ENCODE peak calls at places on chromosomes 1 and 21, in nine cellular contexts. One of them, this sample, is unnamed.

GRCh38 chr1:7228252-7228961 is 443.2 kb downstream of the CAMTA1 start:
- DNase-seq in PC-9: no peak
- DNase-seq in PC-3: no peak
- DNase-seq in GM23338: no peak
- DNase-seq in HCT116: no peak
- DNase-seq in MM.1S: no peak
- DNase-seq in hepatocyte: no peak
- DNase-seq in GM23248: no peak
- DNase-seq in OCI-LY7: no peak
- DNase-seq in this sample: no peak

GRCh38 chr1:59685666-59686065 is 129.1 kb upstream of the HOOK1 start:
- DNase-seq in PC-3: no peak
- DNase-seq in HCT116: no peak
- DNase-seq in GM23338: no peak
- DNase-seq in OCI-LY7: no peak
- DNase-seq in hepatocyte: no peak
- DNase-seq in GM23248: no peak
- DNase-seq in PC-9: no peak
- DNase-seq in MM.1S: no peak
- DNase-seq in this sample: no peak

GRCh38 chr1:117114816-117115215 is 6.7 kb downstream of the TRIM45 start:
- DNase-seq in HCT116: no peak
- DNase-seq in PC-3: no peak
- DNase-seq in GM23338: no peak
- DNase-seq in MM.1S: no peak
- DNase-seq in hepatocyte: no peak
- DNase-seq in OCI-LY7: no peak
- DNase-seq in GM23248: no peak
- DNase-seq in PC-9: peak; percentile 65
- DNase-seq in this sample: no peak

GRCh38 chr1:31717341-31717740 is 13.5 kb upstream of the COL16A1 start:
- DNase-seq in MM.1S: no peak
- DNase-seq in hepatocyte: no peak
- DNase-seq in HCT116: no peak
- DNase-seq in OCI-LY7: no peak
- DNase-seq in GM23248: peak; percentile 67
- DNase-seq in PC-3: peak; percentile 80
- DNase-seq in GM23338: no peak
- DNase-seq in PC-9: peak; percentile 64
- DNase-seq in this sample: no peak

GRCh38 chr21:18155508-18156193 is 89.0 kb upstream of the CHODL start:
- DNase-seq in GM23248: no peak
- DNase-seq in hepatocyte: no peak
- DNase-seq in OCI-LY7: no peak
- DNase-seq in PC-9: no peak
- DNase-seq in MM.1S: peak; percentile 88
- DNase-seq in PC-3: peak; percentile 9
- DNase-seq in HCT116: no peak
- DNase-seq in GM23338: peak; percentile 80
- DNase-seq in this sample: no peak

GRCh38 chr1:78743626-78744025 is 94.0 kb downstream of the IFI44 start:
- DNase-seq in HCT116: no peak
- DNase-seq in OCI-LY7: no peak
- DNase-seq in PC-9: no peak
- DNase-seq in PC-3: peak; percentile 51
- DNase-seq in hepatocyte: no peak
- DNase-seq in MM.1S: no peak
- DNase-seq in GM23248: peak; percentile 78
- DNase-seq in GM23338: no peak
- DNase-seq in this sample: no peak

GRCh38 chr1:26164036-26164927 is 4.5 kb downstream of the C1orf232 start:
- DNase-seq in OCI-LY7: peak; percentile 40
- DNase-seq in hepatocyte: peak; percentile 79
- DNase-seq in GM23248: peak; percentile 67
- DNase-seq in MM.1S: peak; percentile 48
- DNase-seq in GM23338: peak; percentile 86
- DNase-seq in HCT116: no peak
- DNase-seq in PC-3: peak; percentile 30
- DNase-seq in PC-9: no peak
- DNase-seq in this sample: peak; percentile 92

GRCh38 chr1:233172201-233172600 is 123.3 kb downstream of the PCNX2 start:
- DNase-seq in OCI-LY7: no peak
- DNase-seq in hepatocyte: no peak
- DNase-seq in PC-3: peak; percentile 89
- DNase-seq in MM.1S: peak; percentile 39
- DNase-seq in HCT116: peak; percentile 31
- DNase-seq in GM23248: peak; percentile 20
- DNase-seq in PC-9: no peak
- DNase-seq in GM23338: peak; percentile 17
- DNase-seq in this sample: no peak

GRCh38 chr21:16082038-16082816 is 352.4 kb downstream of the USP25 start:
- DNase-seq in MM.1S: peak; percentile 50
- DNase-seq in GM23248: peak; percentile 72
- DNase-seq in PC-9: no peak
- DNase-seq in PC-3: peak; percentile 60
- DNase-seq in OCI-LY7: peak; percentile 43
- DNase-seq in hepatocyte: peak; percentile 21
- DNase-seq in GM23338: peak; percentile 47
- DNase-seq in HCT116: no peak
- DNase-seq in this sample: no peak

GRCh38 chr1:91583326-91583755 is 82.7 kb downstream of the CDC7 start:
- DNase-seq in GM23338: no peak
- DNase-seq in GM23248: peak; percentile 86
- DNase-seq in hepatocyte: no peak
- DNase-seq in HCT116: no peak
- DNase-seq in PC-3: peak; percentile 81
- DNase-seq in OCI-LY7: no peak
- DNase-seq in MM.1S: no peak
- DNase-seq in PC-9: no peak
- DNase-seq in this sample: no peak

GRCh38 chr1:2391034-2391384 is 345 bp downstream of the MORN1 start:
- DNase-seq in OCI-LY7: peak; percentile 30
- DNase-seq in HCT116: no peak
- DNase-seq in GM23248: peak; percentile 76
- DNase-seq in GM23338: peak; percentile 70
- DNase-seq in PC-9: peak; percentile 33
- DNase-seq in MM.1S: peak; percentile 20
- DNase-seq in hepatocyte: peak; percentile 54
- DNase-seq in PC-3: no peak
- DNase-seq in this sample: peak; percentile 76

GRCh38 chr1:39158330-39159086 is 46.0 kb upstream of the MACF1 start:
- DNase-seq in HCT116: no peak
- DNase-seq in OCI-LY7: no peak
- DNase-seq in hepatocyte: peak; percentile 92
- DNase-seq in MM.1S: no peak
- DNase-seq in GM23338: peak; percentile 76
- DNase-seq in GM23248: no peak
- DNase-seq in PC-9: peak; percentile 42
- DNase-seq in PC-3: peak; percentile 91
- DNase-seq in this sample: no peak

GRCh38 chr1:168110896-168111545 is 25.7 kb downstream of the GPR161 start:
- DNase-seq in HCT116: peak; percentile 12
- DNase-seq in PC-3: peak; percentile 10
- DNase-seq in OCI-LY7: no peak
- DNase-seq in MM.1S: no peak
- DNase-seq in hepatocyte: no peak
- DNase-seq in GM23338: peak; percentile 69
- DNase-seq in GM23248: peak; percentile 48
- DNase-seq in PC-9: no peak
- DNase-seq in this sample: no peak

GRCh38 chr1:17624540-17625256 is 85.2 kb downstream of the ARHGEF10L start:
- DNase-seq in HCT116: peak; percentile 42
- DNase-seq in GM23338: no peak
- DNase-seq in PC-9: peak; percentile 78
- DNase-seq in PC-3: peak; percentile 79
- DNase-seq in MM.1S: no peak
- DNase-seq in hepatocyte: no peak
- DNase-seq in OCI-LY7: no peak
- DNase-seq in GM23248: peak; percentile 87
- DNase-seq in this sample: no peak

GRCh38 chr1:204653590-204654340 is 31.8 kb downstream of the LRRN2 start:
- DNase-seq in PC-3: no peak
- DNase-seq in HCT116: no peak
- DNase-seq in PC-9: no peak
- DNase-seq in MM.1S: no peak
- DNase-seq in GM23338: no peak
- DNase-seq in hepatocyte: no peak
- DNase-seq in OCI-LY7: no peak
- DNase-seq in GM23248: no peak
- DNase-seq in this sample: no peak
- H3K9me2 ChIP-seq in PC-3: no peaks in the 10 kb centered on the region
- H3K9me2 ChIP-seq in HCT116: no peaks in the 10 kb centered on the region
- H3K9me2 ChIP-seq in PC-9: no peaks in the 10 kb centered on the region
- H3K9me2 ChIP-seq in MM.1S: no peaks in the 10 kb centered on the region
- H3K9me2 ChIP-seq in GM23338: no peaks in the 10 kb centered on the region
- H3K9me2 ChIP-seq in hepatocyte: no peaks in the 10 kb centered on the region
- H3K9me2 ChIP-seq in OCI-LY7: no peaks in the 10 kb centered on the region
- H3K9me2 ChIP-seq in GM23248: no peaks in the 10 kb centered on the region
- H3K9me2 ChIP-seq in this sample: no peaks in the 10 kb centered on the region

GRCh38 chr1:58549231-58549958 is 2.9 kb upstream of the OMA1 start:
- DNase-seq in HCT116: no peak
- DNase-seq in GM23338: peak; percentile 21
- DNase-seq in GM23248: no peak
- DNase-seq in PC-9: no peak
- DNase-seq in hepatocyte: no peak
- DNase-seq in MM.1S: no peak
- DNase-seq in OCI-LY7: no peak
- DNase-seq in PC-3: no peak
- DNase-seq in this sample: no peak

GRCh38 chr1:58546520-58547308 is at the start of gene OMA1:
- DNase-seq in GM23338: peak; percentile 97
- DNase-seq in hepatocyte: peak; percentile 99
- DNase-seq in HCT116: peak; percentile 89
- DNase-seq in PC-3: peak; percentile 96
- DNase-seq in PC-9: peak; percentile 85
- DNase-seq in GM23248: peak; percentile 99
- DNase-seq in MM.1S: peak; percentile 97
- DNase-seq in OCI-LY7: peak; percentile 95
- DNase-seq in this sample: peak; percentile 96

GRCh38 chr1:58555393-58555792 is 8.9 kb upstream of the OMA1 start:
- DNase-seq in PC-3: no peak
- DNase-seq in OCI-LY7: no peak
- DNase-seq in GM23248: no peak
- DNase-seq in MM.1S: no peak
- DNase-seq in GM23338: no peak
- DNase-seq in PC-9: no peak
- DNase-seq in HCT116: no peak
- DNase-seq in hepatocyte: no peak
- DNase-seq in this sample: no peak

GRCh38 chr1:58548381-58548780 is 1.9 kb upstream of the OMA1 start:
- DNase-seq in GM23338: no peak
- DNase-seq in MM.1S: no peak
- DNase-seq in PC-3: no peak
- DNase-seq in HCT116: no peak
- DNase-seq in hepatocyte: no peak
- DNase-seq in PC-9: no peak
- DNase-seq in GM23248: no peak
- DNase-seq in OCI-LY7: no peak
- DNase-seq in this sample: no peak

DNA sequence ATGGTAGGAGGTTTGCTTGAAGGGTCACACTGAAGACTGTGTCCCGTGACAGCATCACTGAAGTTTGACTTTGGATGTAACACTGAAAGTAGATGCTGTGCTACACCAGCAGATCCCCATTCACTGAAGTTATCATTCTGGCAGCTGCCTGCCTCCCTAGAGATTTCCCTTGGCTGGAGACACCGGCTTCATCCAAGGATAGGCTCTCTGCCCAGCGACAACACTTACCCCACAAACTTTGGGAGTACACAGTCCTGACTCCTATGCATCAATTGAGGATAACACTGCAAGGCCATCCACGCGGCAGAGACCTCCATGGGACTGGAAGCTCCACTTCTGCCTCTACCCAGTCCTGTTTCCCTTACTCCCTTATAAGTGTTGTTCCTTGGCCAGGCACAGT is 5.2 kb upstream of the OMA1 start:
- DNase-seq in PC-9: no peak
- DNase-seq in PC-3: no peak
- DNase-seq in MM.1S: no peak
- DNase-seq in HCT116: no peak
- DNase-seq in GM23248: no peak
- DNase-seq in GM23338: no peak
- DNase-seq in OCI-LY7: no peak
- DNase-seq in hepatocyte: no peak
- DNase-seq in this sample: no peak
- H3K9me2 ChIP-seq in PC-9: peaks cover 2% of the 10 kb centered on the region
- H3K9me2 ChIP-seq in PC-3: no peaks in the 10 kb centered on the region
- H3K9me2 ChIP-seq in MM.1S: no peaks in the 10 kb centered on the region
- H3K9me2 ChIP-seq in HCT116: no peaks in the 10 kb centered on the region
- H3K9me2 ChIP-seq in GM23248: no peaks in the 10 kb centered on the region
- H3K9me2 ChIP-seq in GM23338: no peaks in the 10 kb centered on the region
- H3K9me2 ChIP-seq in OCI-LY7: no peaks in the 10 kb centered on the region
- H3K9me2 ChIP-seq in hepatocyte: no peaks in the 10 kb centered on the region
- H3K9me2 ChIP-seq in this sample: no peaks in the 10 kb centered on the region

GRCh38 chr1:157099633-157100009 is at the start of gene ETV3L:
- DNase-seq in HCT116: no peak
- DNase-seq in PC-9: no peak
- DNase-seq in GM23338: no peak
- DNase-seq in hepatocyte: no peak
- DNase-seq in OCI-LY7: no peak
- DNase-seq in GM23248: no peak
- DNase-seq in MM.1S: no peak
- DNase-seq in PC-3: no peak
- DNase-seq in this sample: no peak

GRCh38 chr1:157096881-157097280 is 2.7 kb downstream of the ETV3L start:
- DNase-seq in PC-3: no peak
- DNase-seq in OCI-LY7: no peak
- DNase-seq in HCT116: no peak
- DNase-seq in MM.1S: no peak
- DNase-seq in PC-9: no peak
- DNase-seq in GM23338: no peak
- DNase-seq in GM23248: no peak
- DNase-seq in hepatocyte: no peak
- DNase-seq in this sample: no peak

GRCh38 chr1:157095551-157095950 is 4.1 kb downstream of the ETV3L start:
- DNase-seq in OCI-LY7: no peak
- DNase-seq in hepatocyte: no peak
- DNase-seq in HCT116: no peak
- DNase-seq in PC-3: no peak
- DNase-seq in GM23338: no peak
- DNase-seq in PC-9: no peak
- DNase-seq in MM.1S: no peak
- DNase-seq in GM23248: no peak
- DNase-seq in this sample: peak; percentile 10

GRCh38 chr1:157098519-157098918 is 1.1 kb downstream of the ETV3L start:
- DNase-seq in PC-3: no peak
- DNase-seq in HCT116: no peak
- DNase-seq in PC-9: no peak
- DNase-seq in hepatocyte: no peak
- DNase-seq in GM23248: no peak
- DNase-seq in OCI-LY7: no peak
- DNase-seq in GM23338: no peak
- DNase-seq in MM.1S: no peak
- DNase-seq in this sample: no peak

GRCh38 chr1:157097692-157098091 is 1.9 kb downstream of the ETV3L start:
- DNase-seq in GM23248: no peak
- DNase-seq in GM23338: no peak
- DNase-seq in HCT116: no peak
- DNase-seq in PC-3: no peak
- DNase-seq in OCI-LY7: no peak
- DNase-seq in hepatocyte: no peak
- DNase-seq in PC-9: no peak
- DNase-seq in MM.1S: no peak
- DNase-seq in this sample: no peak
- H3K9me2 ChIP-seq in GM23248: no peaks in the 10 kb centered on the region
- H3K9me2 ChIP-seq in GM23338: no peaks in the 10 kb centered on the region
- H3K9me2 ChIP-seq in HCT116: no peaks in the 10 kb centered on the region
- H3K9me2 ChIP-seq in PC-3: no peaks in the 10 kb centered on the region
- H3K9me2 ChIP-seq in OCI-LY7: no peaks in the 10 kb centered on the region
- H3K9me2 ChIP-seq in hepatocyte: no peaks in the 10 kb centered on the region
- H3K9me2 ChIP-seq in PC-9: no peaks in the 10 kb centered on the region
- H3K9me2 ChIP-seq in MM.1S: no peaks in the 10 kb centered on the region
- H3K9me2 ChIP-seq in this sample: no peaks in the 10 kb centered on the region

GRCh38 chr1:29762635-29763034 is 526.3 kb downstream of the PTPRU start:
- DNase-seq in PC-3: no peak
- DNase-seq in GM23248: no peak
- DNase-seq in OCI-LY7: no peak
- DNase-seq in PC-9: no peak
- DNase-seq in HCT116: no peak
- DNase-seq in GM23338: no peak
- DNase-seq in hepatocyte: no peak
- DNase-seq in MM.1S: no peak
- DNase-seq in this sample: no peak
- H3K9me2 ChIP-seq in PC-3: no peaks in the 10 kb centered on the region
- H3K9me2 ChIP-seq in GM23248: no peaks in the 10 kb centered on the region
- H3K9me2 ChIP-seq in OCI-LY7: no peaks in the 10 kb centered on the region
- H3K9me2 ChIP-seq in PC-9: no peaks in the 10 kb centered on the region
- H3K9me2 ChIP-seq in HCT116: no peaks in the 10 kb centered on the region
- H3K9me2 ChIP-seq in GM23338: no peaks in the 10 kb centered on the region
- H3K9me2 ChIP-seq in hepatocyte: no peaks in the 10 kb centered on the region
- H3K9me2 ChIP-seq in MM.1S: no peaks in the 10 kb centered on the region
- H3K9me2 ChIP-seq in this sample: no peaks in the 10 kb centered on the region